ENCODE peak calls at places on chromosomes 7 and 10, in seven cellular contexts. Q, U, J, K, I, R and H are unnamed samples.

GRCh38 chr7:111638048-111638447 is 75.8 kb upstream of the IMMP2L start:
- DNase-seq in Q (no peak), U (no peak), J (no peak), K (no peak), I (no peak), R (no peak), H (no peak)

GRCh38 chr7:106317971-106318370 is 33.2 kb upstream of the NAMPT start:
- DNase-seq in Q (no peak), U (no peak), J (no peak), K (no peak), I (peak), R (no peak), H (no peak)

GRCh38 chr10:9301148-9301547 is 1246.7 kb downstream of the GATA3 start:
- DNase-seq in Q (no peak), U (no peak), J (no peak), K (no peak), I (no peak), R (no peak), H (no peak)

GRCh38 chr7:66054063-66054462 is 21.6 kb upstream of the ASL start:
- DNase-seq in Q (no peak), U (no peak), J (no peak), K (no peak), I (no peak), R (no peak), H (no peak)

GRCh38 chr7:41003031-41003925 is 699.6 kb downstream of the INHBA start:
- DNase-seq in Q (peak), U (peak), J (peak), K (no peak), I (peak), R (peak), H (peak)

GRCh38 chr7:141699860-141700259 is 2.1 kb downstream of the DENND11 start:
- DNase-seq in Q (no peak), U (no peak), J (no peak), K (no peak), I (no peak), R (no peak), H (no peak)

GRCh38 chr7:1015196-1015595 is 29.1 kb upstream of the GPR146 start:
- DNase-seq in Q (no peak), U (no peak), J (no peak), K (no peak), I (no peak), R (no peak), H (no peak)

GRCh38 chr10:63720072-63720537 is 198.9 kb downstream of the REEP3 start:
- DNase-seq in Q (peak), U (peak), J (peak), K (peak), I (peak), R (peak), H (peak)

GRCh38 chr7:157881062-157881771 is 544.4 kb downstream of the DNAJB6 start:
- DNase-seq in Q (peak), U (no peak), J (no peak), K (no peak), I (no peak), R (no peak), H (no peak)

GRCh38 chr10:24156686-24157085 is 52.3 kb upstream of the KIAA1217 start:
- DNase-seq in Q (no peak), U (no peak), J (no peak), K (no peak), I (no peak), R (no peak), H (no peak)

GRCh38 chr10:61708841-61709240 is 46.1 kb downstream of the CABCOCO1 start:
- DNase-seq in Q (no peak), U (no peak), J (no peak), K (no peak), I (peak), R (no peak), H (no peak)

GRCh38 chr10:124646483-124647352 is 97.5 kb downstream of the FAM53B start:
- DNase-seq in Q (no peak), U (no peak), J (no peak), K (peak), I (peak), R (no peak), H (no peak)

GRCh38 chr7:99010281-99010680 is 131.9 kb downstream of the TRRAP start:
- DNase-seq in Q (no peak), U (no peak), J (no peak), K (no peak), I (no peak), R (no peak), H (no peak)
- H4K8ac ChIP-seq in Q (no peak), U (no peak), J (no peak), K (no peak), I (no peak), R (no peak), H (no peak)

GRCh38 chr7:43591551-43592180 is 8.8 kb downstream of the STK17A start:
- DNase-seq in Q (peak), U (no peak), J (no peak), K (peak), I (peak), R (peak), H (no peak)

GRCh38 chr7:43592321-43592720 is 9.4 kb downstream of the STK17A start:
- DNase-seq in Q (no peak), U (no peak), J (no peak), K (no peak), I (no peak), R (peak), H (no peak)

GRCh38 chr7:43590862-43591550 is 8.1 kb downstream of the STK17A start:
- DNase-seq in Q (no peak), U (no peak), J (no peak), K (no peak), I (no peak), R (no peak), H (no peak)

GRCh38 chr7:43594020-43594419 is 11.1 kb downstream of the STK17A start:
- DNase-seq in Q (no peak), U (no peak), J (no peak), K (no peak), I (no peak), R (no peak), H (no peak)

GRCh38 chr7:43593010-43593409 is 10.1 kb downstream of the STK17A start:
- DNase-seq in Q (no peak), U (no peak), J (no peak), K (peak), I (no peak), R (no peak), H (no peak)
- H4K8ac ChIP-seq in Q (no peak), U (no peak), J (no peak), K (no peak), I (no peak), R (no peak), H (no peak)

GRCh38 chr7:21472029-21472428 is 44.1 kb downstream of the SP4 start:
- DNase-seq in Q (no peak), U (no peak), J (no peak), K (no peak), I (no peak), R (no peak), H (no peak)
- H4K8ac ChIP-seq in Q (no peak), U (no peak), J (no peak), K (no peak), I (no peak), R (no peak), H (no peak)

GRCh38 chr7:112739436-112740180 is 50.6 kb downstream of the TMEM168 start:
- DNase-seq in Q (no peak), U (no peak), J (no peak), K (no peak), I (no peak), R (no peak), H (no peak)
- H4K8ac ChIP-seq in Q (no peak), U (no peak), J (peak), K (no peak), I (no peak), R (no peak), H (no peak)